ENCODE peak calls at places on chromosome 16, in six cellular contexts. C is uterus, I is testis, T is HFF-Myc, Z is OCI-LY7, N is PC-9. R is an unnamed sample.

GRCh38 chr16:22329199-22329695 is 32.0 kb downstream of the POLR3E start:
- DNase-seq in C (no peak), I (no peak), T (no peak), Z (no peak), N (no peak), R (no peak)

GRCh38 chr16:62068747-62069146 is 32.5 kb upstream of the CDH8 start:
- DNase-seq in C (no peak), I (peak), T (no peak), Z (peak), N (no peak), R (no peak)

GRCh38 chr16:85513180-85513579 is 99.9 kb upstream of the GSE1 start:
- DNase-seq in C (no peak), I (no peak), T (no peak), Z (no peak), N (no peak), R (no peak)

GRCh38 chr16:58716468-58716867 is 17.6 kb downstream of the GOT2 start:
- DNase-seq in C (no peak), I (no peak), T (no peak), Z (no peak), N (no peak), R (no peak)

GRCh38 chr16:57775661-57776469 is 26.4 kb downstream of the KIFC3 start:
- DNase-seq in C (no peak), I (no peak), T (no peak), Z (no peak), N (no peak), R (no peak)

GRCh38 chr16:57876210-57876609 is 73.9 kb upstream of the KIFC3 start:
- DNase-seq in C (no peak), I (no peak), T (no peak), Z (no peak), N (no peak), R (no peak)

GRCh38 chr16:4704913-4705312 is 11.6 kb downstream of the NUDT16L1 start:
- DNase-seq in C (no peak), I (no peak), T (no peak), Z (no peak), N (no peak), R (no peak)

GRCh38 chr16:54342001-54342776 is 55.6 kb upstream of the IRX3 start:
- DNase-seq in C (no peak), I (no peak), T (no peak), Z (no peak), N (peak), R (no peak)

GRCh38 chr16:48942996-48943395 is 333.0 kb upstream of the N4BP1 start:
- DNase-seq in C (no peak), I (no peak), T (no peak), Z (no peak), N (no peak), R (no peak)

GRCh38 chr16:84507011-84507982 is 2.8 kb upstream of the MEAK7 start:
- DNase-seq in C (no peak), I (no peak), T (no peak), Z (peak), N (no peak), R (no peak)

GRCh38 chr16:67594956-67595355 is 32.6 kb downstream of the CTCF start:
- DNase-seq in C (no peak), I (peak), T (no peak), Z (no peak), N (no peak), R (no peak)

GRCh38 chr16:11319529-11320146 is 25.6 kb upstream of the RMI2 start:
- DNase-seq in C (no peak), I (no peak), T (no peak), Z (peak), N (peak), R (no peak)

GRCh38 chr16:51394401-51394800 is 243.3 kb upstream of the SALL1 start:
- DNase-seq in C (no peak), I (no peak), T (no peak), Z (no peak), N (no peak), R (no peak)

GRCh38 chr16:20515580-20516179 is 60.5 kb downstream of the ACSM2B start:
- DNase-seq in C (no peak), I (no peak), T (no peak), Z (no peak), N (no peak), R (no peak)

GRCh38 chr16:1707193-1707790 is 1.3 kb downstream of the MAPK8IP3 start:
- DNase-seq in C (no peak), I (no peak), T (no peak), Z (peak), N (no peak), R (no peak)

GRCh38 chr16:23129686-23130085 is 19.6 kb downstream of the USP31 start:
- DNase-seq in C (no peak), I (no peak), T (no peak), Z (no peak), N (no peak), R (no peak)

GRCh38 chr16:14564881-14565687 is 65.0 kb downstream of the PARN start:
- DNase-seq in C (no peak), I (no peak), T (no peak), Z (no peak), N (peak), R (no peak)

GRCh38 chr16:13436641-13437423 is 483.1 kb upstream of the ERCC4 start:
- DNase-seq in C (no peak), I (no peak), T (no peak), Z (no peak), N (peak), R (peak)

DNA sequence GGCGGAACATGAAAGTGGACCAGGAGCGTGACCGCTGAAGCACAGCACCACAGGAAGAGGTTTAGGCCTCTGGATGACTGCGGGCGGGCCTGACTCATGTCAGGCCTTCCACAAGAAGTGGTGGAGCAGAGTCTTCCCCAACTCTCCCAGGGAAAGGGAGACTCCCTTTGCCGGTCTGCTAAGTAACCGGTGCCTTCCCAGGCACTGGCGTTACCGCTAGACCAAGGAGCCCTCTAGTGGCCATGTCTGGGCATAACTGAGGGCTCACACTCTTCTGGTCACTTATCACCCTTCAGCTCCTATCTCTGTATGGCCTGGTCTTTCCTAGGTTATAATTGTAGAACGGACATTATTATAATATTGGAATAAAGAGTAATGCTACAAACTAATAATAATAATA is 1931.9 kb downstream of the TP53TG3F start:
- DNase-seq in C (no peak), I (peak), T (peak), Z (peak), N (peak), R (no peak)
- TF ChIP-seq CTCF in C (no peak), I (peak), T (peak), Z (peak), N (peak), R (peak)

DNA sequence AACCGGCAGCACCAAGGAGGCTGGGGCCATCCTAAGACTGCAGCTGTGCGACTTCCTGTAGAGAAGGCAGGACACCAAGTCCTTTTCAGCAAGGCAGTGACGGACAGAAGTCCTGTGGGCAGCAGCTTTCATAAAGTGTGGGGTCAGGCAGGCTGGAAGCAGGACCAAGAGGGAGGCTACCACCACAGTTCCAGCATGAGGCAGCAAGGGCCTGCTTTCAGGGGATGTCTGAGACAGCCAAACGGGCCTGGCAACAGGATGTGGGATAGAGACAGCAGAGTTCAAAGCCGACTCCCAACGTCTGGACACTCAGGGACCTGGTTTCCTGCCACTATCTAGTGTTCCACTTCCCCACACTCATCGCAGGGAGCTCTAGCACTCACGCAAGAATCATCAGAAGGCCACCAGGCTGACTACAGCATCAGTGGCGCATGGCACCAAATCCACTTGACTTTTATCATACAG is 5.3 kb downstream of the USP7 start:
- DNase-seq in C (peak), I (peak), T (no peak), Z (peak), N (no peak), R (no peak)
- H3K4me3 ChIP-seq in C (no peak), I (no peak), T (peak), Z (peak), N (no peak), R (no peak)

GRCh38 chr16:81600275-81600674 is 155.7 kb downstream of the CMIP start:
- DNase-seq in C (no peak), I (no peak), T (no peak), Z (no peak), N (peak), R (peak)

GRCh38 chr16:81597079-81597658 is 152.6 kb downstream of the CMIP start:
- DNase-seq in C (no peak), I (no peak), T (no peak), Z (no peak), N (no peak), R (no peak)

GRCh38 chr16:81599034-81599744 is 154.6 kb downstream of the CMIP start:
- DNase-seq in C (no peak), I (no peak), T (no peak), Z (no peak), N (peak), R (no peak)

GRCh38 chr16:81595676-81596292 is 151.2 kb downstream of the CMIP start:
- DNase-seq in C (no peak), I (no peak), T (no peak), Z (no peak), N (no peak), R (no peak)

DNA sequence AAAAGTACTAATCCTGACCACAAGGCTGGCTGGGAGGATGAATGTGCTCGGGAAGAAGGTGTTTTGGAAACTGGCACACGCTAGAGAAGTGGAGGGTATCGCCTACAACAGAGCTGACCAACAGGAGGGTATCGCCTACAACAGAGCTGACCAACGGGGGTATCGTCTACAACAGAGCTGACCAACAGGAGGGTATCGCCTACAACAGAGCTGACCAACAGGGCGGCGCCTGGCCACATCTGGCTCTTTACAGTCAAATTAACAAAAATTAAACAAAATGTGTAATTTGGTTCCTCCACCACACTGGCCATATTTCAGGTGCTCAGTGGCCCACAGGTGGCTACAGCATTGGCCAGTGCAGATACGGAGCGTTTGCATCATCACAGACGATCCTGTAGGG is 153.5 kb downstream of the CMIP start:
- DNase-seq in C (no peak), I (no peak), T (no peak), Z (no peak), N (no peak), R (no peak)
- TF ChIP-seq CTCF in C (no peak), I (no peak), T (peak), Z (peak), N (no peak), R (peak)

GRCh38 chr16:71526111-71526998 is at the start of gene CHST4:
- DNase-seq in C (peak), I (no peak), T (no peak), Z (peak), N (peak), R (peak)
- H3K4me3 ChIP-seq in C (no peak), I (no peak), T (no peak), Z (peak), N (peak), R (no peak)

R was measured in retinal pigment epithelial cell.